ENCODE peak calls at places on chromosomes 16 and 17, in seven cellular contexts. One of them, this sample, is unnamed.

GRCh38 chr17:7167832-7168231 is 11.3 kb downstream of the ASGR1 start:
- DNase-seq in HepG2: peak; percentile 56
- DNase-seq in H1: no peak
- DNase-seq in SK-N-SH: no peak
- DNase-seq in GM12878: no peak
- DNase-seq in K562: no peak
- DNase-seq in HCT116: no peak
- DNase-seq in this sample: no peak

GRCh38 chr16:27761816-27762215 is 211.9 kb downstream of the KATNIP start:
- DNase-seq in SK-N-SH: no peak
- DNase-seq in GM12878: no peak
- DNase-seq in HCT116: no peak
- DNase-seq in K562: no peak
- DNase-seq in H1: no peak
- DNase-seq in HepG2: no peak
- DNase-seq in this sample: no peak

GRCh38 chr17:6541886-6542285 is 14.5 kb downstream of the PITPNM3 start:
- DNase-seq in K562: no peak
- DNase-seq in H1: no peak
- DNase-seq in GM12878: no peak
- DNase-seq in HCT116: no peak
- DNase-seq in SK-N-SH: no peak
- DNase-seq in HepG2: no peak
- DNase-seq in this sample: no peak

GRCh38 chr16:47939690-47940089 is 216.1 kb downstream of the ABCC12 start:
- DNase-seq in H1: no peak
- DNase-seq in GM12878: no peak
- DNase-seq in HepG2: no peak
- DNase-seq in SK-N-SH: no peak
- DNase-seq in HCT116: no peak
- DNase-seq in K562: no peak
- DNase-seq in this sample: no peak

GRCh38 chr16:48607056-48607825 is 2.7 kb downstream of the N4BP1 start:
- DNase-seq in K562: no peak
- DNase-seq in GM12878: no peak
- DNase-seq in H1: no peak
- DNase-seq in HCT116: no peak
- DNase-seq in HepG2: no peak
- DNase-seq in SK-N-SH: no peak
- DNase-seq in this sample: peak; percentile 68

GRCh38 chr17:71327376-71328059 is 793.3 kb upstream of the SOX9 start:
- DNase-seq in K562: no peak
- DNase-seq in SK-N-SH: no peak
- DNase-seq in H1: no peak
- DNase-seq in GM12878: no peak
- DNase-seq in HCT116: no peak
- DNase-seq in HepG2: no peak
- DNase-seq in this sample: no peak

GRCh38 chr16:17365211-17365541 is 105.6 kb downstream of the XYLT1 start:
- DNase-seq in HCT116: no peak
- DNase-seq in K562: no peak
- DNase-seq in HepG2: no peak
- DNase-seq in SK-N-SH: no peak
- DNase-seq in H1: no peak
- DNase-seq in GM12878: no peak
- DNase-seq in this sample: no peak

GRCh38 chr16:30567991-30568638 is 3.4 kb downstream of the ZNF688 start:
- DNase-seq in H1: no peak
- DNase-seq in GM12878: peak; percentile 66
- DNase-seq in K562: no peak
- DNase-seq in SK-N-SH: no peak
- DNase-seq in HepG2: peak; percentile 62
- DNase-seq in HCT116: no peak
- DNase-seq in this sample: no peak

GRCh38 chr16:86306811-86307517 is 203.4 kb upstream of the FOXF1 start:
- DNase-seq in HepG2: no peak
- DNase-seq in K562: no peak
- DNase-seq in H1: no peak
- DNase-seq in SK-N-SH: no peak
- DNase-seq in HCT116: no peak
- DNase-seq in GM12878: no peak
- DNase-seq in this sample: no peak

GRCh38 chr16:84330685-84331050 is 36.0 kb downstream of the WFDC1 start:
- DNase-seq in SK-N-SH: no peak
- DNase-seq in K562: no peak
- DNase-seq in HCT116: no peak
- DNase-seq in GM12878: no peak
- DNase-seq in H1: no peak
- DNase-seq in HepG2: no peak
- DNase-seq in this sample: no peak

DNA sequence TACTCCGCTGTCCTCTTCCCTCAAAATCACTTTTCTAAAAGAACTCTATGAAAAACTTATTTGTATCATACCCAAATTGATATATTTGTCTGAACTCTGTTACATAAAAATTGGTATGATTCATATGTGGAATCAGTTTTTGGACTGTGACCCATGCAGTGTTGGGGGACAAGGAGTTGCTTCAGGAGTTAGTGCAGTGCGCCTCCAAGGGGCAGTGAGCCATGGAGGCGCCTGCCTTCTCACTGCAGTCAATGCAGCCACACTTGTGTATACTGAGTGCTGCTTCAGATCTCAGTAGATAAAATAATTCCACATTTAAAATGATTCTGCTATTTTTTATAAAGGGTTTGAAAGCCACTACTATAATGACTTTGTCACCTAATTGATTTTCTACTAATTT is 32.5 kb downstream of the DGKE start:
- DNase-seq in HCT116: no peak
- DNase-seq in HepG2: no peak
- DNase-seq in H1: no peak
- DNase-seq in GM12878: no peak
- DNase-seq in K562: peak; percentile 9
- DNase-seq in SK-N-SH: no peak
- DNase-seq in this sample: no peak
- TF ChIP-seq JUND in HCT116: no peak
- TF ChIP-seq JUND in HepG2: no peak
- TF ChIP-seq JUND in H1: no peak
- TF ChIP-seq JUND in GM12878: no peak
- TF ChIP-seq JUND in K562: no peak
- TF ChIP-seq JUND in SK-N-SH: no peak
- TF ChIP-seq JUND in this sample: no peak

GRCh38 chr17:40019140-40019991 is 4.1 kb downstream of the CSF3 start:
- DNase-seq in HepG2: no peak
- DNase-seq in SK-N-SH: peak; percentile 42
- DNase-seq in GM12878: no peak
- DNase-seq in K562: no peak
- DNase-seq in HCT116: no peak
- DNase-seq in H1: peak; percentile 61
- DNase-seq in this sample: no peak

GRCh38 chr17:40020146-40020545 is 4.9 kb downstream of the CSF3 start:
- DNase-seq in K562: no peak
- DNase-seq in SK-N-SH: peak; percentile 17
- DNase-seq in H1: no peak
- DNase-seq in GM12878: no peak
- DNase-seq in HepG2: no peak
- DNase-seq in HCT116: no peak
- DNase-seq in this sample: no peak

GRCh38 chr17:40017422-40018080 is 2.3 kb downstream of the CSF3 start:
- DNase-seq in SK-N-SH: peak; percentile 7
- DNase-seq in HCT116: no peak
- DNase-seq in HepG2: no peak
- DNase-seq in K562: no peak
- DNase-seq in H1: no peak
- DNase-seq in GM12878: no peak
- DNase-seq in this sample: peak; percentile 22

GRCh38 chr17:40016692-40017000 is 1.4 kb downstream of the CSF3 start:
- DNase-seq in SK-N-SH: no peak
- DNase-seq in HepG2: no peak
- DNase-seq in H1: no peak
- DNase-seq in K562: no peak
- DNase-seq in HCT116: no peak
- DNase-seq in GM12878: no peak
- DNase-seq in this sample: no peak

DNA sequence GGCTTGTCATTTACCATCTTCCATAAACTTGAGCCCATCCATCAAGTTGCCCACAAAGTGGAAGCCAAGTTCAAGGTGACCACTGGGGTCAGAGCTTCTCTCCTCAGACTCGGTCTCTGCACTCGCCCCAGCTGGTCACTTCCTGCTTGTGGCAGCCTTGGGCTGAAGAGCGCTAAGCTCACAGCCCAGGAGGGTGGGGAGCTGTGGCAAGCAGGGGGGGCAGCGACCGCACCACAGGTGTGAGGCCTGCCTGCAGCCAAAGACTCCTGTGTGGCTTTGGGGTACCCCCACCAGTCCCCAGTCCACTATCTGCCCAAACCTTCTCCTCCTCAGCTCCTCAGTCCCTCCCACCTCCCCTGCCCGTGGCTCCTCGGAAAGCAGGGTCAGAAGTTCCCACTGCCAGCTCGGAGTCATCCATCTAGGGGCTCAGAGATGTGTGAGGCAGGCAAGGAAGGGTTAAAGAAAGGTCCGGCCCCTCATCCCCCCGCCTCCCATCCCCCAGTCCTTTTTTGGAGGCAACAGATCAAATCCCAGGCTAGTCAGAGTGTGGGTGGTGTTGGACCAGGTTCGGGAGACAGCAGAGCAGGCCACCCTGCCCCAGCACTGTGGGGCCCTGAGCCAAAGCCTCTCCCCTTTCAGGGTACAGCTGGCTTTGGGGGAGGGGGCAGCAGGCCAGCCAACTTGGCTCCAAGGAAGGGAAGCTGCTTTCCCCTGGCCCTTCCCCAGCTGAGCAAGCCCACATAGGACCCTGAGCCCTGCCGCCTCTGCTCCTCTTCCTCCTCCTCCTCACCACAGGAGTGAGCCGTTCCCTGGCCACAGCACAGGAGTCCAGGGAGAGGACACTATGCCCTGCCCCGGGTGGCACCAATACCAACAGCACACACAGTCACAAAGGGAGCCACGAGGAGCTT is 3.2 kb downstream of the CSF3 start:
- DNase-seq in SK-N-SH: peak; percentile 25
- DNase-seq in GM12878: no peak
- DNase-seq in HCT116: no peak
- DNase-seq in K562: no peak
- DNase-seq in HepG2: no peak
- DNase-seq in H1: peak; percentile 76
- DNase-seq in this sample: peak; percentile 7
- TF ChIP-seq JUND in SK-N-SH: no peak
- TF ChIP-seq JUND in GM12878: no peak
- TF ChIP-seq JUND in HCT116: no peak
- TF ChIP-seq JUND in K562: no peak
- TF ChIP-seq JUND in HepG2: no peak
- TF ChIP-seq JUND in H1: no peak
- TF ChIP-seq JUND in this sample: no peak

GRCh38 chr17:1058423-1059130 is 61.6 kb downstream of the TIMM22 start:
- DNase-seq in H1: peak; percentile 94
- DNase-seq in K562: peak; percentile 70
- DNase-seq in SK-N-SH: peak; percentile 70
- DNase-seq in GM12878: no peak
- DNase-seq in HCT116: peak; percentile 51
- DNase-seq in HepG2: peak; percentile 41
- DNase-seq in this sample: peak; percentile 48

GRCh38 chr17:1055751-1056645 is 59.1 kb downstream of the TIMM22 start:
- DNase-seq in HepG2: peak; percentile 47
- DNase-seq in SK-N-SH: peak; percentile 90
- DNase-seq in GM12878: no peak
- DNase-seq in K562: peak; percentile 71
- DNase-seq in H1: peak; percentile 87
- DNase-seq in HCT116: no peak
- DNase-seq in this sample: peak; percentile 72

GRCh38 chr17:1059131-1059795 is 62.3 kb downstream of the TIMM22 start:
- DNase-seq in H1: no peak
- DNase-seq in HepG2: no peak
- DNase-seq in K562: no peak
- DNase-seq in HCT116: no peak
- DNase-seq in GM12878: no peak
- DNase-seq in SK-N-SH: no peak
- DNase-seq in this sample: no peak

GRCh38 chr17:1056761-1057160 is 59.8 kb downstream of the TIMM22 start:
- DNase-seq in GM12878: no peak
- DNase-seq in HepG2: no peak
- DNase-seq in K562: no peak
- DNase-seq in SK-N-SH: no peak
- DNase-seq in HCT116: no peak
- DNase-seq in H1: no peak
- DNase-seq in this sample: no peak

DNA sequence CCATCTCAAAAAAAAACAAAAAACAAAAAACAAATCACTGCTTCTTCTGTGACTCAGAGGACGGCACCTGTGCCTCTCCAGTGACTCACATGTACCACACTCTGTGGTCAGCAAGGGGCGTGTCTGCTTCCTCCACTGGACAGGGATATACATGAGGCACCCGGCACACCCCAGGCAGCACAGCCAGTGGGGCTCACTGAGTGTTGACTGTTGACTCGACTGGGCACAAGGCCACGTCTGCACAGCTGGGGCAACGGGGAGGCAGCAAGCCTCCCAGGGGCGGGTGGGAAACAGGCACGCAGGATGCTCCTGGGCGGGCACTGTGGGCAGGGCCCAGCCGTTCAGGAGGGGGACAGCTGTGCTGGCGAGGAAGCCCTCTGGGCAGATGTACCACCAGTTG is 64.1 kb downstream of the TIMM22 start:
- DNase-seq in GM12878: no peak
- DNase-seq in HepG2: no peak
- DNase-seq in H1: no peak
- DNase-seq in K562: peak; percentile 13
- DNase-seq in SK-N-SH: no peak
- DNase-seq in HCT116: peak; percentile 93
- DNase-seq in this sample: peak; percentile 13
- TF ChIP-seq JUND in GM12878: no peak
- TF ChIP-seq JUND in HepG2: no peak
- TF ChIP-seq JUND in H1: no peak
- TF ChIP-seq JUND in K562: no peak
- TF ChIP-seq JUND in SK-N-SH: peak; percentile 77
- TF ChIP-seq JUND in HCT116: peak; percentile 98
- TF ChIP-seq JUND in this sample: no peak

DNA sequence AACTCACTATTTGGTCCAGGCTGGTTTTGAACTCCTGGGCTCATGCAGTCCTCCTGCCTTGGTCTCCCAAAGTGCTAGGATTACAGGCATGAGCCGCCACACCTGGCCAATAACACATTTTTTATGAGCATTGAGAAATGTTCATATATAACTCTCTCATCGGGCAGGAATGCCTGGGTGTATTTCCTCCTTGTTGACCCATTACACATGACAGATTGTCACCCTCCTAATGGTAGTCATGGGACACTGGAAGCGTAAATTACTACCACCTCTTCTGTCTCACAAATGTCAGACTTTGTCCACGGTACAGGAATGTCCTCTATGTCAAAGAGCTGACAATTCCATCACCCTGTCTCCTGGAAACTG is 52.9 kb downstream of the VAT1L start:
- DNase-seq in HepG2: no peak
- DNase-seq in H1: no peak
- DNase-seq in SK-N-SH: no peak
- DNase-seq in HCT116: no peak
- DNase-seq in GM12878: no peak
- DNase-seq in K562: no peak
- DNase-seq in this sample: no peak
- TF ChIP-seq JUND in HepG2: no peak
- TF ChIP-seq JUND in H1: no peak
- TF ChIP-seq JUND in SK-N-SH: no peak
- TF ChIP-seq JUND in HCT116: no peak
- TF ChIP-seq JUND in GM12878: no peak
- TF ChIP-seq JUND in K562: no peak
- TF ChIP-seq JUND in this sample: no peak

This sample was measured in T47D.